ENCODE peak calls at places on chromosome 21, in five cellular contexts. K, G, P, A and D are unnamed samples.

GRCh38 chr21:42626171-42626570 is 27.2 kb upstream of the PDE9A start:
- DNase-seq in K (no peak), G (no peak), P (no peak), A (no peak), D (no peak)

GRCh38 chr21:33984021-33984481 is 68.4 kb upstream of the ATP5PO start:
- DNase-seq in K (no peak), G (no peak), P (no peak), A (no peak), D (no peak)

GRCh38 chr21:27423906-27424595 is 457.2 kb upstream of the ADAMTS5 start:
- DNase-seq in K (no peak), G (peak; percentile 73), P (no peak), A (no peak), D (no peak)

GRCh38 chr21:33434770-33435360 is 31.7 kb downstream of the IFNGR2 start:
- DNase-seq in K (peak; percentile 40), G (peak; percentile 96), P (no peak), A (no peak), D (no peak)

GRCh38 chr21:32844653-32845443 is 73.3 kb upstream of the PAXBP1 start:
- DNase-seq in K (peak; percentile 52), G (peak; percentile 48), P (no peak), A (no peak), D (no peak)

GRCh38 chr21:28632718-28633408 is 359.8 kb downstream of the LTN1 start:
- DNase-seq in K (no peak), G (peak; percentile 76), P (no peak), A (no peak), D (no peak)

GRCh38 chr21:23612210-23612609 is 1995.1 kb downstream of the MRPL39 start:
- DNase-seq in K (no peak), G (no peak), P (no peak), A (no peak), D (no peak)

GRCh38 chr21:38823737-38824123 is 18.0 kb downstream of the ETS2 start:
- DNase-seq in K (no peak), G (no peak), P (no peak), A (no peak), D (no peak)

GRCh38 chr21:27407296-27407695 is 440.4 kb upstream of the ADAMTS5 start:
- DNase-seq in K (no peak), G (no peak), P (no peak), A (no peak), D (no peak)

GRCh38 chr21:31900121-31900895 is 27.5 kb downstream of the HUNK start:
- DNase-seq in K (no peak), G (no peak), P (no peak), A (no peak), D (no peak)

GRCh38 chr21:35329940-35330670 is 281.0 kb upstream of the RUNX1 start:
- DNase-seq in K (no peak), G (no peak), P (no peak), A (no peak), D (no peak)

GRCh38 chr21:33985117-33986050 is 69.8 kb upstream of the ATP5PO start:
- DNase-seq in K (no peak), G (no peak), P (no peak), A (no peak), D (no peak)

GRCh38 chr21:26469789-26470188 is 103.3 kb downstream of the CYYR1 start:
- DNase-seq in K (peak; percentile 20), G (peak; percentile 71), P (no peak), A (peak; percentile 36), D (no peak)

GRCh38 chr21:31429500-31429899 is 85.4 kb upstream of the TIAM1 start:
- DNase-seq in K (no peak), G (no peak), P (no peak), A (no peak), D (no peak)

GRCh38 chr21:34593954-34594531 is 20.9 kb downstream of the RCAN1 start:
- DNase-seq in K (no peak), G (no peak), P (no peak), A (no peak), D (no peak)

GRCh38 chr21:25664462-25665070 is 25.5 kb downstream of the JAM2 start:
- DNase-seq in K (no peak), G (no peak), P (no peak), A (no peak), D (no peak)

GRCh38 chr21:29261555-29262540 is 36.9 kb upstream of the BACH1 start:
- DNase-seq in K (no peak), G (no peak), P (no peak), A (no peak), D (no peak)

GRCh38 chr21:42532466-42533181 is 19.0 kb downstream of the SLC37A1 start:
- DNase-seq in K (no peak), G (no peak), P (no peak), A (peak; percentile 99), D (no peak)

GRCh38 chr21:27365394-27365793 is 398.5 kb upstream of the ADAMTS5 start:
- DNase-seq in K (no peak), G (peak; percentile 33), P (no peak), A (no peak), D (no peak)

GRCh38 chr21:45937721-45938452 is 43.7 kb upstream of the COL6A1 start:
- DNase-seq in K (no peak), G (no peak), P (no peak), A (no peak), D (peak; percentile 89)

GRCh38 chr21:24705201-24705600 is 902.1 kb downstream of the MRPL39 start:
- DNase-seq in K (no peak), G (no peak), P (no peak), A (no peak), D (no peak)

GRCh38 chr21:33111577-33111976 is 41.6 kb downstream of the OLIG1 start:
- DNase-seq in K (no peak), G (no peak), P (no peak), A (no peak), D (no peak)

GRCh38 chr21:32653326-32653901 is 41.2 kb upstream of the CFAP298 start:
- DNase-seq in K (peak; percentile 7), G (peak; percentile 44), P (no peak), A (no peak), D (peak; percentile 27)

GRCh38 chr21:25139390-25139789 is 467.9 kb downstream of the MRPL39 start:
- DNase-seq in K (no peak), G (no peak), P (no peak), A (no peak), D (no peak)

GRCh38 chr21:42739061-42739931 is 85.9 kb downstream of the PDE9A start:
- DNase-seq in K (no peak), G (peak; percentile 35), P (no peak), A (no peak), D (no peak)

GRCh38 chr21:43757601-43758000 is 18.5 kb downstream of the CSTB start:
- DNase-seq in K (no peak), G (peak; percentile 22), P (no peak), A (no peak), D (no peak)

GRCh38 chr21:43758811-43759210 is 17.3 kb downstream of the CSTB start:
- DNase-seq in K (no peak), G (peak; percentile 45), P (no peak), A (no peak), D (no peak)

GRCh38 chr21:43755820-43756594 is 20.1 kb downstream of the CSTB start:
- DNase-seq in K (no peak), G (no peak), P (no peak), A (no peak), D (no peak)

GRCh38 chr21:43759651-43760050 is 16.5 kb downstream of the CSTB start:
- DNase-seq in K (no peak), G (no peak), P (no peak), A (no peak), D (no peak)

GRCh38 chr21:43758132-43758619 is 17.9 kb downstream of the CSTB start:
- DNase-seq in K (no peak), G (peak; percentile 89), P (no peak), A (peak; percentile 33), D (no peak)
- H3K4me3 ChIP-seq in K (no peak overlapping the region), G (peak overlapping the region; percentile 51), P (peak overlapping the region; percentile 25), A (no peak overlapping the region), D (no peak overlapping the region)

GRCh38 chr21:41171210-41171609 is 3.2 kb downstream of the BACE2 start:
- DNase-seq in K (no peak), G (no peak), P (no peak), A (no peak), D (no peak)

GRCh38 chr21:41170442-41170841 is 2.5 kb downstream of the BACE2 start:
- DNase-seq in K (no peak), G (peak; percentile 35), P (no peak), A (no peak), D (peak; percentile 30)

GRCh38 chr21:41169258-41169576 is 1.3 kb downstream of the BACE2 start:
- DNase-seq in K (no peak), G (no peak), P (no peak), A (no peak), D (no peak)

GRCh38 chr21:41168391-41169257 is 664 bp downstream of the BACE2 start:
- DNase-seq in K (no peak), G (peak; percentile 51), P (no peak), A (peak; percentile 21), D (peak; percentile 26)

GRCh38 chr21:41169701-41170100 is 1.7 kb downstream of the BACE2 start:
- DNase-seq in K (no peak), G (no peak), P (no peak), A (no peak), D (no peak)
- H3K4me3 ChIP-seq in K (no peak overlapping the region), G (no peak overlapping the region), P (peak overlapping the region; percentile 90), A (peak overlapping the region; percentile 73), D (no peak overlapping the region)

DNA sequence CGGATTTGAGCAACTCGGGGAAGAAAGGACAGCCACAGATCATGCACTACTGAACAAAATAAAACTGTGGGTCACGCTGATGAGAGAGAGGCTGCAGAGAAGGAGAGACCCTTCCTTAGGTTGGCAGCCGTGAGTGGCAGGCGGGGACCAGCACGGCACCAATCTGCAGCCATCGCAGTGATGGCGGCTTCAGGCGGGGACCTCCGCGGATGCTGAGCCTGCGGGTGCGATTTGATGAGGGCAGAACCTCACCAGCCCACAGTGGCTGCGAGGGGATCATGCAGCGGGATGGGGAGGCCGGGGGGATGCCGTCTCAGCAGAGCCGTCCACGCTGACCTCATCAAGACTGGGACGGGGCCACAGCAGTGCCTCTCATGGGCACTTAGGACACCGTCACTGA is 11.8 kb downstream of the ITGB2 start:
- DNase-seq in K (no peak), G (no peak), P (no peak), A (no peak), D (no peak)
- H3K4me3 ChIP-seq in K (no peak overlapping the region), G (no peak overlapping the region), P (no peak overlapping the region), A (no peak overlapping the region), D (no peak overlapping the region)

GRCh38 chr21:15061284-15061683 is 3.5 kb downstream of the NRIP1 start:
- DNase-seq in K (no peak), G (no peak), P (no peak), A (no peak), D (no peak)

GRCh38 chr21:15061747-15062146 is 3.1 kb downstream of the NRIP1 start:
- DNase-seq in K (no peak), G (no peak), P (no peak), A (no peak), D (no peak)

GRCh38 chr21:15062566-15062965 is 2.2 kb downstream of the NRIP1 start:
- DNase-seq in K (no peak), G (peak; percentile 61), P (no peak), A (no peak), D (no peak)

GRCh38 chr21:15059397-15059796 is 5.4 kb downstream of the NRIP1 start:
- DNase-seq in K (no peak), G (no peak), P (no peak), A (no peak), D (no peak)

DNA sequence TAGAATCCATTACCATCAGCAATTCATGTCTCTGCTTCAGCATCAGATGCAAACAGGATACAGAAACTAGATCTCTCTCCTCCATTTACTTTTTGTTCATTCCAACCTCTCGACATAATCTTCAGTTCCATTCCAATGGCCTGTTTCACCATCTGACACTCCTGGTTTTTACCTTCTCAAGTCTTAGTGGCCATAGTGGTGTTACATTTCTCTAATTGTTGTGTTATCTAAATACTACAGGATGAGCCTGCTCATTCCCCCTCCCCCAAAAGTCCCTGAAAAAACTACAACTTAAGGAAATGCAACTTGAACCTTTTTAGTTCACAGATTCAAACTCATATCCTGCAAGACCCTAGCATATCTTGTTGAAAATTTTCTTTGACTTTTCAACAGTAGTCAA is 4.0 kb downstream of the NRIP1 start:
- DNase-seq in K (no peak), G (peak; percentile 54), P (no peak), A (no peak), D (no peak)
- H3K4me3 ChIP-seq in K (no peak overlapping the region), G (peak overlapping the region; percentile 20), P (no peak overlapping the region), A (no peak overlapping the region), D (no peak overlapping the region)